ENCODE peak calls at places on chromosomes 11 and 22, in five cellular contexts. T is neural crest cell, R is WTC11, S is H9, N is aorta. E is an unnamed sample.
A peak's percentile ranks its signal among the peaks of the same experiment; 100 is the strongest.

GRCh38 chr22:40094449-40094848 is 83.3 kb upstream of the TNRC6B start:
- DNase-seq in T (no peak), R (no peak), S (no peak), N (no peak), E (no peak)

GRCh38 chr11:33262016-33262638 is 4.9 kb downstream of the HIPK3 start:
- DNase-seq in T (no peak), R (no peak), S (no peak), N (no peak), E (no peak)

GRCh38 chr11:25755918-25756584 is 575.9 kb upstream of the ANO3 start:
- DNase-seq in T (no peak), R (no peak), S (no peak), N (peak; percentile 34), E (no peak)

GRCh38 chr11:119843760-119844330 is 114.8 kb upstream of the NECTIN1 start:
- DNase-seq in T (no peak), R (no peak), S (no peak), N (no peak), E (no peak)

GRCh38 chr22:48352086-48352911 is 1475.4 kb downstream of the BRD1 start:
- DNase-seq in T (no peak), R (no peak), S (no peak), N (no peak), E (no peak)

GRCh38 chr11:33636104-33636503 is 64.5 kb downstream of the C11orf91 start:
- DNase-seq in T (no peak), R (no peak), S (no peak), N (no peak), E (no peak)

GRCh38 chr11:75286826-75287465 is 46.4 kb downstream of the TPBGL start:
- DNase-seq in T (no peak), R (no peak), S (no peak), N (no peak), E (peak; percentile 27)

GRCh38 chr11:69398529-69399492 is 82.7 kb upstream of the LINC01488 start:
- DNase-seq in T (no peak), R (peak; percentile 22), S (no peak), N (no peak), E (no peak)

GRCh38 chr22:21661991-21662390 is 3.8 kb upstream of the PPIL2 start:
- DNase-seq in T (no peak), R (no peak), S (no peak), N (no peak), E (no peak)

GRCh38 chr11:73205666-73206343 is 12.3 kb upstream of the P2RY2 start:
- DNase-seq in T (no peak), R (no peak), S (no peak), N (peak; percentile 1), E (no peak)

GRCh38 chr11:120248551-120249278 is 8.8 kb downstream of the POU2F3 start:
- DNase-seq in T (no peak), R (no peak), S (no peak), N (no peak), E (peak; percentile 44)

GRCh38 chr11:66172146-66172545 is 96.3 kb upstream of the RAB1B start:
- DNase-seq in T (no peak), R (no peak), S (no peak), N (no peak), E (no peak)

GRCh38 chr22:29030016-29030617 is 31.5 kb downstream of the C22orf31 start:
- DNase-seq in T (no peak), R (no peak), S (no peak), N (no peak), E (peak; percentile 34)

E was measured in dermis blood vessel endothelial cell.